ENCODE peak calls at places on chromosome 11, in seven cellular contexts. I, F, Z, U, R, H and S are unnamed samples.

GRCh38 chr11:14232652-14233051 is 126.3 kb downstream of the RRAS2 start:
- DNase-seq in I (peak), F (no peak), Z (peak), U (no peak), R (no peak), H (no peak), S (no peak)

GRCh38 chr11:101476186-101476585 is 107.6 kb downstream of the TRPC6 start:
- DNase-seq in I (no peak), F (no peak), Z (no peak), U (no peak), R (no peak), H (no peak), S (no peak)

GRCh38 chr11:19766810-19767209 is 54.2 kb downstream of the NAV2 start:
- DNase-seq in I (no peak), F (no peak), Z (no peak), U (no peak), R (no peak), H (no peak), S (no peak)

GRCh38 chr11:120225372-120225909 is 14.5 kb upstream of the POU2F3 start:
- DNase-seq in I (no peak), F (no peak), Z (no peak), U (no peak), R (no peak), H (no peak), S (no peak)

GRCh38 chr11:36455658-36456111 is 54.4 kb downstream of the TRAF6 start:
- DNase-seq in I (no peak), F (peak), Z (no peak), U (no peak), R (no peak), H (peak), S (peak)

GRCh38 chr11:65558002-65558784 is at the start of gene LTBP3:
- DNase-seq in I (peak), F (no peak), Z (peak), U (no peak), R (no peak), H (peak), S (no peak)

GRCh38 chr11:104106136-104106754 is 57.7 kb downstream of the PDGFD start:
- DNase-seq in I (no peak), F (peak), Z (no peak), U (no peak), R (no peak), H (no peak), S (peak)

GRCh38 chr11:8699903-8700302 is 17.3 kb downstream of the RPL27A start:
- DNase-seq in I (no peak), F (no peak), Z (no peak), U (no peak), R (no peak), H (peak), S (no peak)

GRCh38 chr11:71140206-71140919 is 112.0 kb downstream of the SHANK2 start:
- DNase-seq in I (no peak), F (no peak), Z (no peak), U (no peak), R (no peak), H (no peak), S (no peak)

GRCh38 chr11:69217276-69218105 is 61.8 kb downstream of the SMIM38 start:
- DNase-seq in I (no peak), F (no peak), Z (no peak), U (no peak), R (no peak), H (no peak), S (no peak)

GRCh38 chr11:6576471-6577373 is 26.7 kb downstream of the RRP8 start:
- DNase-seq in I (no peak), F (no peak), Z (peak), U (no peak), R (no peak), H (no peak), S (no peak)

GRCh38 chr11:73779084-73779902 is 8.4 kb upstream of the MRPL48 start:
- DNase-seq in I (peak), F (peak), Z (peak), U (peak), R (peak), H (peak), S (peak)

GRCh38 chr11:29282088-29282487 is 734.7 kb downstream of the KCNA4 start:
- DNase-seq in I (no peak), F (peak), Z (no peak), U (no peak), R (no peak), H (no peak), S (peak)

GRCh38 chr11:792873-793272 is 3.0 kb upstream of the CEND1 start:
- DNase-seq in I (no peak), F (no peak), Z (no peak), U (no peak), R (no peak), H (no peak), S (no peak)

GRCh38 chr11:1290052-1291040 is 19.1 kb downstream of the TOLLIP start:
- DNase-seq in I (no peak), F (no peak), Z (no peak), U (no peak), R (no peak), H (no peak), S (no peak)

GRCh38 chr11:12201016-12201985 is 90.9 kb downstream of the MICAL2 start:
- DNase-seq in I (no peak), F (no peak), Z (no peak), U (no peak), R (no peak), H (no peak), S (peak)

GRCh38 chr11:88704505-88704904 is 361.3 kb downstream of the GRM5 start:
- DNase-seq in I (no peak), F (no peak), Z (no peak), U (no peak), R (no peak), H (no peak), S (no peak)

GRCh38 chr11:36041988-36042606 is 98.2 kb downstream of the LDLRAD3 start:
- DNase-seq in I (no peak), F (no peak), Z (no peak), U (no peak), R (no peak), H (no peak), S (no peak)

GRCh38 chr11:19713221-19714092 is 820 bp downstream of the NAV2 start:
- DNase-seq in I (peak), F (no peak), Z (peak), U (no peak), R (no peak), H (no peak), S (no peak)

GRCh38 chr11:131441398-131441797 is 71.0 kb downstream of the NTM start:
- DNase-seq in I (no peak), F (no peak), Z (no peak), U (no peak), R (no peak), H (no peak), S (no peak)

GRCh38 chr11:128757886-128758612 is 64.2 kb downstream of the FLI1 start:
- DNase-seq in I (no peak), F (no peak), Z (no peak), U (no peak), R (no peak), H (no peak), S (no peak)

GRCh38 chr11:12537778-12538401 is 136.3 kb upstream of the TEAD1 start:
- DNase-seq in I (no peak), F (no peak), Z (no peak), U (no peak), R (no peak), H (peak), S (no peak)

GRCh38 chr11:35553831-35554230 is 28.4 kb upstream of the PAMR1 start:
- DNase-seq in I (no peak), F (peak), Z (no peak), U (no peak), R (no peak), H (no peak), S (peak)

GRCh38 chr11:118975771-118976709 is 4.5 kb downstream of the FOXR1 start:
- DNase-seq in I (no peak), F (no peak), Z (peak), U (no peak), R (no peak), H (no peak), S (no peak)

GRCh38 chr11:80815752-80816453 is 1375.1 kb upstream of the TENM4 start:
- DNase-seq in I (no peak), F (no peak), Z (no peak), U (no peak), R (no peak), H (no peak), S (no peak)